ENCODE peak calls at places on chromosomes 6 and 20, in six cellular contexts. E, W, U, V, P and L are unnamed samples.

GRCh38 chr6:105263685-105264298 is 84.0 kb upstream of the POPDC3 start:
- DNase-seq in U (peak; percentile 56), E (no peak), P (no peak), V (no peak), W (no peak), L (peak; percentile 33)

GRCh38 chr6:168025831-168026325 is 28.4 kb downstream of the KIF25 start:
- DNase-seq in E (no peak), U (no peak), W (no peak), P (no peak), V (peak; percentile 59), L (no peak)

GRCh38 chr20:35270021-35270902 is 7.7 kb downstream of the MMP24OS start:
- DNase-seq in W (no peak), P (no peak), U (no peak), V (no peak), E (no peak), L (no peak)

GRCh38 chr20:52084727-52085126 is 106.9 kb downstream of the ZFP64 start:
- DNase-seq in E (no peak), W (no peak), U (no peak), V (no peak), P (no peak), L (no peak)

GRCh38 chr20:19750207-19750606 is 7.9 kb upstream of the RIN2 start:
- DNase-seq in V (no peak), E (no peak), U (no peak), P (no peak), W (no peak), L (no peak)

GRCh38 chr20:23574977-23575376 is 6.7 kb upstream of the CST9L start:
- DNase-seq in W (no peak), E (no peak), V (no peak), U (no peak), P (no peak), L (no peak)

GRCh38 chr6:97653517-97653916 is 370.5 kb upstream of the MMS22L start:
- DNase-seq in U (no peak), W (no peak), E (no peak), V (no peak), P (no peak), L (no peak)

GRCh38 chr6:56437171-56437900 is 190.0 kb upstream of the COL21A1 start:
- DNase-seq in E (no peak), V (peak; percentile 44), P (no peak), W (no peak), U (no peak), L (no peak)

GRCh38 chr6:39339111-39339510 is 16.6 kb upstream of the KCNK16 start:
- DNase-seq in P (no peak), E (no peak), V (no peak), U (no peak), W (no peak), L (no peak)

GRCh38 chr6:90569223-90569622 is 17.6 kb downstream of the MAP3K7 start:
- DNase-seq in W (no peak), P (no peak), U (no peak), V (no peak), E (no peak), L (no peak)

GRCh38 chr20:38999217-38999616 is 37.1 kb downstream of the DHX35 start:
- DNase-seq in W (no peak), U (no peak), V (no peak), P (no peak), E (no peak), L (no peak)

GRCh38 chr6:125310994-125311649 is 9.4 kb upstream of the HDDC2 start:
- DNase-seq in P (no peak), U (peak; percentile 63), E (no peak), W (peak; percentile 63), V (peak; percentile 52), L (peak; percentile 72)

GRCh38 chr6:133047065-133047665 is 194.0 kb upstream of the EYA4 start:
- DNase-seq in V (no peak), E (no peak), U (no peak), W (no peak), P (no peak), L (no peak)

GRCh38 chr6:158046201-158047119 is 64.8 kb downstream of the SYNJ2 start:
- DNase-seq in E (no peak), U (no peak), W (no peak), P (no peak), V (no peak), L (no peak)

GRCh38 chr6:133610271-133610840 is 278.6 kb upstream of the TCF21 start:
- DNase-seq in U (peak; percentile 26), P (no peak), V (peak; percentile 41), E (no peak), W (peak; percentile 76), L (peak; percentile 67)